ENCODE peak calls at places on chromosomes 5 and 9, in four cellular contexts. One of them, this sample, is unnamed.

GRCh38 chr9:132854832-132855231 is 23.3 kb downstream of the AK8 start:
- ATAC-seq in HepG2: no peak
- ATAC-seq in HCT116: no peak
- ATAC-seq in RWPE2: peak; percentile 59
- ATAC-seq in this sample: no peak

GRCh38 chr5:81235287-81236072 is 2.4 kb downstream of the CKMT2 start:
- ATAC-seq in HepG2: no peak
- ATAC-seq in RWPE2: no peak
- ATAC-seq in HCT116: no peak
- ATAC-seq in this sample: no peak

GRCh38 chr9:79798450-79798849 is 226.7 kb downstream of the TLE4 start:
- ATAC-seq in HCT116: no peak
- ATAC-seq in HepG2: no peak
- ATAC-seq in RWPE2: no peak
- ATAC-seq in this sample: no peak

GRCh38 chr9:16442622-16443021 is 427.8 kb downstream of the BNC2 start:
- ATAC-seq in RWPE2: peak; percentile 78
- ATAC-seq in HCT116: no peak
- ATAC-seq in HepG2: no peak
- ATAC-seq in this sample: peak; percentile 61

GRCh38 chr5:163381832-163382231 is 55.6 kb upstream of the CCNG1 start:
- ATAC-seq in HepG2: no peak
- ATAC-seq in RWPE2: no peak
- ATAC-seq in HCT116: no peak
- ATAC-seq in this sample: no peak

GRCh38 chr5:172909931-172910502 is 49.2 kb upstream of the RPL26L1 start:
- ATAC-seq in HepG2: no peak
- ATAC-seq in HCT116: no peak
- ATAC-seq in RWPE2: no peak
- ATAC-seq in this sample: peak; percentile 35

GRCh38 chr9:1880038-1880565 is 135.0 kb upstream of the SMARCA2 start:
- ATAC-seq in HCT116: no peak
- ATAC-seq in HepG2: no peak
- ATAC-seq in RWPE2: no peak
- ATAC-seq in this sample: no peak

GRCh38 chr9:106892632-106893031 is 29.7 kb downstream of the ZNF462 start:
- ATAC-seq in RWPE2: peak; percentile 91
- ATAC-seq in HCT116: peak; percentile 99
- ATAC-seq in HepG2: peak; percentile 41
- ATAC-seq in this sample: peak; percentile 93

GRCh38 chr9:83977196-83977595 is 2.8 kb downstream of the HNRNPK start:
- ATAC-seq in HCT116: no peak
- ATAC-seq in RWPE2: no peak
- ATAC-seq in HepG2: no peak
- ATAC-seq in this sample: no peak

GRCh38 chr5:150138551-150139265 is 16.9 kb downstream of the PDGFRB start:
- ATAC-seq in HepG2: peak; percentile 62
- ATAC-seq in RWPE2: no peak
- ATAC-seq in HCT116: no peak
- ATAC-seq in this sample: peak; percentile 42

GRCh38 chr9:129860653-129861446 is 25.6 kb downstream of the USP20 start:
- ATAC-seq in RWPE2: no peak
- ATAC-seq in HCT116: no peak
- ATAC-seq in HepG2: no peak
- ATAC-seq in this sample: no peak

GRCh38 chr9:72524820-72525539 is 3.6 kb downstream of the TMC1 start:
- ATAC-seq in HepG2: no peak
- ATAC-seq in RWPE2: peak; percentile 95
- ATAC-seq in HCT116: peak; percentile 66
- ATAC-seq in this sample: peak; percentile 84

GRCh38 chr5:16953729-16954128 is 17.6 kb upstream of the MYO10 start:
- ATAC-seq in HepG2: no peak
- ATAC-seq in RWPE2: no peak
- ATAC-seq in HCT116: no peak
- ATAC-seq in this sample: no peak

GRCh38 chr5:175748650-175749049 is 90.8 kb downstream of the HRH2 start:
- ATAC-seq in HepG2: no peak
- ATAC-seq in RWPE2: no peak
- ATAC-seq in HCT116: no peak
- ATAC-seq in this sample: no peak

GRCh38 chr5:5665225-5666075 is 243.0 kb downstream of the ICE1 start:
- ATAC-seq in RWPE2: peak; percentile 80
- ATAC-seq in HCT116: peak; percentile 91
- ATAC-seq in HepG2: no peak
- ATAC-seq in this sample: no peak

GRCh38 chr9:92887880-92888338 is 10.1 kb upstream of the ZNF484 start:
- ATAC-seq in HepG2: no peak
- ATAC-seq in HCT116: no peak
- ATAC-seq in RWPE2: no peak
- ATAC-seq in this sample: no peak

GRCh38 chr5:15034379-15034778 is 162.8 kb upstream of the ANKH start:
- ATAC-seq in RWPE2: no peak
- ATAC-seq in HCT116: no peak
- ATAC-seq in HepG2: no peak
- ATAC-seq in this sample: no peak

GRCh38 chr9:111020594-111020993 is 17.7 kb downstream of the LPAR1 start:
- ATAC-seq in HCT116: no peak
- ATAC-seq in RWPE2: peak; percentile 38
- ATAC-seq in HepG2: no peak
- ATAC-seq in this sample: no peak

GRCh38 chr5:120942551-120942950 is 478.5 kb downstream of the PRR16 start:
- ATAC-seq in RWPE2: peak; percentile 74
- ATAC-seq in HepG2: no peak
- ATAC-seq in HCT116: no peak
- ATAC-seq in this sample: no peak

GRCh38 chr9:104826109-104826775 is 62.3 kb downstream of the NIPSNAP3B start:
- ATAC-seq in HepG2: no peak
- ATAC-seq in HCT116: no peak
- ATAC-seq in RWPE2: no peak
- ATAC-seq in this sample: peak; percentile 13

GRCh38 chr9:22037954-22038690 is 29.0 kb upstream of the CDKN2B start:
- ATAC-seq in HepG2: no peak
- ATAC-seq in RWPE2: no peak
- ATAC-seq in HCT116: peak; percentile 57
- ATAC-seq in this sample: peak; percentile 75

GRCh38 chr5:41264019-41264418 is 50.7 kb upstream of the C6 start:
- ATAC-seq in HepG2: no peak
- ATAC-seq in RWPE2: no peak
- ATAC-seq in HCT116: no peak
- ATAC-seq in this sample: peak; percentile 25

GRCh38 chr5:151696470-151697061 is 9.9 kb upstream of the SPARC start:
- ATAC-seq in HepG2: peak; percentile 38
- ATAC-seq in HCT116: no peak
- ATAC-seq in RWPE2: no peak
- ATAC-seq in this sample: peak; percentile 74

GRCh38 chr9:75432888-75433287 is 344.6 kb downstream of the OSTF1 start:
- ATAC-seq in HepG2: no peak
- ATAC-seq in HCT116: no peak
- ATAC-seq in RWPE2: no peak
- ATAC-seq in this sample: peak; percentile 69

GRCh38 chr5:11803436-11803835 is 100.8 kb downstream of the CTNND2 start:
- ATAC-seq in HCT116: no peak
- ATAC-seq in RWPE2: no peak
- ATAC-seq in HepG2: no peak
- ATAC-seq in this sample: no peak
- H3K4me1 ChIP-seq in HCT116: no peaks in the 10 kb centered on the region
- H3K4me1 ChIP-seq in RWPE2: no peaks in the 10 kb centered on the region
- H3K4me1 ChIP-seq in HepG2: no peaks in the 10 kb centered on the region
- H3K4me1 ChIP-seq in this sample: no peaks in the 10 kb centered on the region

GRCh38 chr5:136221340-136221739 is 28.4 kb upstream of the SMIM32 start:
- ATAC-seq in RWPE2: no peak
- ATAC-seq in HepG2: no peak
- ATAC-seq in HCT116: no peak
- ATAC-seq in this sample: no peak
- H3K4me1 ChIP-seq in RWPE2: no peaks in the 10 kb centered on the region
- H3K4me1 ChIP-seq in HepG2: no peaks in the 10 kb centered on the region
- H3K4me1 ChIP-seq in HCT116: peaks cover 10% of the 10 kb centered on the region
- H3K4me1 ChIP-seq in this sample: no peaks in the 10 kb centered on the region

GRCh38 chr5:154366353-154366752 is 79.4 kb upstream of the SAP30L start:
- ATAC-seq in HCT116: no peak
- ATAC-seq in RWPE2: no peak
- ATAC-seq in HepG2: peak; percentile 90
- ATAC-seq in this sample: no peak
- H3K4me1 ChIP-seq in HCT116: peaks cover 68% of the 10 kb centered on the region
- H3K4me1 ChIP-seq in RWPE2: peaks cover 66% of the 10 kb centered on the region
- H3K4me1 ChIP-seq in HepG2: peaks cover 79% of the 10 kb centered on the region
- H3K4me1 ChIP-seq in this sample: peaks cover 52% of the 10 kb centered on the region

GRCh38 chr9:109107402-109108240 is 12.1 kb downstream of the TMEM245 start:
- ATAC-seq in HepG2: peak; percentile 57
- ATAC-seq in RWPE2: peak; percentile 76
- ATAC-seq in HCT116: peak; percentile 81
- ATAC-seq in this sample: peak; percentile 62

GRCh38 chr9:109109962-109110325 is 9.8 kb downstream of the TMEM245 start:
- ATAC-seq in HepG2: peak; percentile 59
- ATAC-seq in HCT116: no peak
- ATAC-seq in RWPE2: no peak
- ATAC-seq in this sample: no peak

GRCh38 chr9:109113239-109113638 is 6.5 kb downstream of the TMEM245 start:
- ATAC-seq in HCT116: no peak
- ATAC-seq in HepG2: no peak
- ATAC-seq in RWPE2: no peak
- ATAC-seq in this sample: no peak

GRCh38 chr9:109108318-109108717 is 11.4 kb downstream of the TMEM245 start:
- ATAC-seq in HepG2: no peak
- ATAC-seq in HCT116: no peak
- ATAC-seq in RWPE2: peak; percentile 43
- ATAC-seq in this sample: no peak

GRCh38 chr9:109110326-109111014 is 9.3 kb downstream of the TMEM245 start:
- ATAC-seq in HCT116: peak; percentile 51
- ATAC-seq in HepG2: no peak
- ATAC-seq in RWPE2: peak; percentile 69
- ATAC-seq in this sample: peak; percentile 70
- H3K4me1 ChIP-seq in HCT116: peaks cover 68% of the 10 kb centered on the region
- H3K4me1 ChIP-seq in HepG2: peaks cover 85% of the 10 kb centered on the region
- H3K4me1 ChIP-seq in RWPE2: peaks cover 74% of the 10 kb centered on the region
- H3K4me1 ChIP-seq in this sample: peaks cover 26% of the 10 kb centered on the region

DNA sequence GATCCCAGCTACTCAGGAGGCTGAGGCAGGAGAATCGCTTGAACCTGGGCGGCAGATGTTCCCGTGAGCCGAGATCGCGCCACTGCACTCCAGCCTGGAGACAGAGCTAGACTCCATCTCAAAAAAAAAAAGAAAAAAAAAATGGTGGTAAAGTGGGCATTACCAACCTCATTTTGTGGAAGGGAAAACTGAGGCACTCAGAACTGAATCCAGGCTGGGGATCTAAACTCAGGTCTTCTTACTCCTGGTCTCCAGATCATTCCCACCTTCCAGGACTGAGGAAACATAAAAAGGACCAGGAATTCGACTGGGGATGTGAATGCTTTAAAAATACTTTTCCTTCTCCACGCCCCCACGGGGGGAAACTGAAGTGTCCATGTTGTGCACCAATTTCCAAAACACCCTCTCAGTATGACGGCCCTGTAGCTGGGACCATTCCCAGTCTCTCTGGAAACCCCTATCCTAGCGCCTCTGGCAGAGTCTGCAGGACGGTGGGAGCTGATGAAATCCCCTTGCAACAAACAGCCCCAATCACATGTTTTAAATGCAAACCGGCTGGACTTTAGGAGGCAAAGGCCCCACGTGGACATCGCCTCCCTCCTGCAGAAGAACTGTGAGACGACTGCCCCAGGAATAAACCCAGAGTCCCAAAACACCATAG is 8.9 kb upstream of the AKNA start:
- ATAC-seq in HCT116: no peak
- ATAC-seq in RWPE2: no peak
- ATAC-seq in HepG2: no peak
- ATAC-seq in this sample: no peak
- H3K4me1 ChIP-seq in HCT116: peaks cover 27% of the 10 kb centered on the region
- H3K4me1 ChIP-seq in RWPE2: no peaks in the 10 kb centered on the region
- H3K4me1 ChIP-seq in HepG2: peaks cover 48% of the 10 kb centered on the region
- H3K4me1 ChIP-seq in this sample: peaks cover 62% of the 10 kb centered on the region

GRCh38 chr9:70134360-70134759 is 90.7 kb downstream of the MAMDC2 start:
- ATAC-seq in HepG2: no peak
- ATAC-seq in RWPE2: no peak
- ATAC-seq in HCT116: no peak
- ATAC-seq in this sample: no peak

GRCh38 chr9:70136632-70137031 is 93.0 kb downstream of the MAMDC2 start:
- ATAC-seq in HepG2: no peak
- ATAC-seq in HCT116: no peak
- ATAC-seq in RWPE2: peak; percentile 89
- ATAC-seq in this sample: no peak

GRCh38 chr9:70133253-70134208 is 89.9 kb downstream of the MAMDC2 start:
- ATAC-seq in HepG2: no peak
- ATAC-seq in HCT116: no peak
- ATAC-seq in RWPE2: no peak
- ATAC-seq in this sample: peak; percentile 37

GRCh38 chr9:70137577-70137976 is 93.9 kb downstream of the MAMDC2 start:
- ATAC-seq in RWPE2: no peak
- ATAC-seq in HCT116: no peak
- ATAC-seq in HepG2: no peak
- ATAC-seq in this sample: no peak

DNA sequence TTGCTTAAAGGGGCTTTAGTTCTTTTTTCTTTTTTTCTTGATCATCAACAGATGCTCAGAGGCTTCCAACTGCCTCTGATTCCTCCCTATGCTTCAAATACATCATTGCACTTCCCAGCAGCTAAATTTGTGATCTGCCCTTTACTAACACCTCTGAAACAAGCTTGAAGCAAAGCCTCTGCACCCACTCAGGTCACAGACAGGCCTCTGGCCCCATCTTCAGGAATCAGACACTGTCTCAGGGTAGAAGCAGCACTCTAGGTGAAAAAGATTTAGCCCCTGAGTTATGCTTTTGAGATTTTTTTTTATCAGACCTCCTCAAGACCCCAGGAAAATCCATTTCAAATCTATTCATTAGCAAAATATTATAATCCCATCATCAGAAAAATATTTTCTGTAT is 91.5 kb downstream of the MAMDC2 start:
- ATAC-seq in RWPE2: peak; percentile 21
- ATAC-seq in HCT116: no peak
- ATAC-seq in HepG2: peak; percentile 51
- ATAC-seq in this sample: no peak
- H3K4me1 ChIP-seq in RWPE2: peaks cover 19% of the 10 kb centered on the region
- H3K4me1 ChIP-seq in HCT116: no peaks in the 10 kb centered on the region
- H3K4me1 ChIP-seq in HepG2: no peaks in the 10 kb centered on the region
- H3K4me1 ChIP-seq in this sample: peaks cover 8% of the 10 kb centered on the region

GRCh38 chr5:180808461-180809000 is 5.9 kb upstream of the MGAT1 start:
- ATAC-seq in HepG2: peak; percentile 1
- ATAC-seq in HCT116: no peak
- ATAC-seq in RWPE2: no peak
- ATAC-seq in this sample: no peak

GRCh38 chr5:180804129-180804601 is 1.6 kb upstream of the MGAT1 start:
- ATAC-seq in RWPE2: no peak
- ATAC-seq in HepG2: no peak
- ATAC-seq in HCT116: no peak
- ATAC-seq in this sample: no peak

GRCh38 chr5:180807654-180808414 is 5.2 kb upstream of the MGAT1 start:
- ATAC-seq in RWPE2: no peak
- ATAC-seq in HCT116: no peak
- ATAC-seq in HepG2: no peak
- ATAC-seq in this sample: no peak

GRCh38 chr5:180803181-180804128 is 849 bp upstream of the MGAT1 start:
- ATAC-seq in HepG2: peak; percentile 61
- ATAC-seq in RWPE2: peak; percentile 37
- ATAC-seq in HCT116: no peak
- ATAC-seq in this sample: peak; percentile 31

GRCh38 chr5:180806351-180807011 is 3.9 kb upstream of the MGAT1 start:
- ATAC-seq in HCT116: no peak
- ATAC-seq in RWPE2: no peak
- ATAC-seq in HepG2: no peak
- ATAC-seq in this sample: no peak
- H3K4me1 ChIP-seq in HCT116: peaks cover 39% of the 10 kb centered on the region
- H3K4me1 ChIP-seq in RWPE2: peaks cover 42% of the 10 kb centered on the region
- H3K4me1 ChIP-seq in HepG2: peaks cover 60% of the 10 kb centered on the region
- H3K4me1 ChIP-seq in this sample: peaks cover 5% of the 10 kb centered on the region

GRCh38 chr9:33881635-33882034 is 64.7 kb downstream of the UBE2R2 start:
- ATAC-seq in HepG2: no peak
- ATAC-seq in RWPE2: peak; percentile 41
- ATAC-seq in HCT116: no peak
- ATAC-seq in this sample: no peak
- H3K4me1 ChIP-seq in HepG2: peaks cover 18% of the 10 kb centered on the region
- H3K4me1 ChIP-seq in RWPE2: peaks cover 12% of the 10 kb centered on the region
- H3K4me1 ChIP-seq in HCT116: peaks cover 26% of the 10 kb centered on the region
- H3K4me1 ChIP-seq in this sample: peaks cover 87% of the 10 kb centered on the region

This sample was measured in gastroesophageal sphincter.